ENCODE peak calls at places on chromosomes 2 and 18, in four cellular contexts. R, E, K and M are unnamed samples.
A peak's percentile ranks its signal among the peaks of the same experiment; 100 is the strongest.

GRCh38 chr2:78418041-78418440 is 607.5 kb upstream of the REG3G start:
- DNase-seq in R (no peak), K (no peak), E (no peak), M (peak; percentile 85)

GRCh38 chr18:26719909-26720308 is 145.6 kb downstream of the AQP4 start:
- DNase-seq in K (no peak), R (no peak), E (no peak), M (no peak)

GRCh38 chr2:75432761-75433361 is 127.9 kb downstream of the EVA1A start:
- DNase-seq in E (peak; percentile 90), K (no peak), R (peak; percentile 5), M (peak; percentile 65)

GRCh38 chr2:45960057-45960863 is 308.8 kb downstream of the PRKCE start:
- DNase-seq in E (no peak), K (no peak), R (no peak), M (no peak)

GRCh38 chr2:17326717-17327116 is 191.5 kb downstream of the RAD51AP2 start:
- DNase-seq in R (no peak), E (no peak), K (no peak), M (no peak)

GRCh38 chr2:134408791-134409190 is 154.9 kb downstream of the MGAT5 start:
- DNase-seq in K (no peak), E (no peak), R (peak; percentile 88), M (peak; percentile 69)

GRCh38 chr18:21444465-21445023 is 156.0 kb downstream of the ESCO1 start:
- DNase-seq in K (peak; percentile 12), E (peak; percentile 71), R (peak; percentile 59), M (peak; percentile 66)

GRCh38 chr2:9170458-9171130 is 36.0 kb upstream of the ASAP2 start:
- DNase-seq in R (no peak), K (peak; percentile 82), E (peak; percentile 67), M (peak; percentile 23)

GRCh38 chr2:69936913-69937312 is 22.0 kb downstream of the MXD1 start:
- DNase-seq in E (peak; percentile 63), K (no peak), R (peak; percentile 28), M (no peak)

GRCh38 chr2:30590407-30590806 is 143.4 kb downstream of the LCLAT1 start:
- DNase-seq in K (no peak), R (no peak), E (no peak), M (no peak)

GRCh38 chr2:84840306-84840705 is 40.6 kb downstream of the TRABD2A start:
- DNase-seq in E (peak; percentile 73), K (peak; percentile 86), R (peak; percentile 35), M (no peak)

GRCh38 chr2:72211359-72211758 is 63.7 kb upstream of the CYP26B1 start:
- DNase-seq in E (no peak), R (no peak), K (no peak), M (no peak)

GRCh38 chr2:111624401-111625156 is 259.4 kb downstream of the ANAPC1 start:
- DNase-seq in E (no peak), R (peak; percentile 86), K (peak; percentile 61), M (peak; percentile 97)

GRCh38 chr2:43717323-43717722 is 41.1 kb upstream of the C1GALT1C1L start:
- DNase-seq in E (no peak), K (no peak), R (no peak), M (no peak)

GRCh38 chr18:44733754-44734465 is 53.2 kb downstream of the SETBP1 start:
- DNase-seq in R (peak; percentile 2), E (no peak), K (no peak), M (no peak)

GRCh38 chr18:10285283-10285640 is 169.2 kb upstream of the APCDD1 start:
- DNase-seq in E (no peak), R (no peak), K (no peak), M (no peak)

GRCh38 chr18:48711651-48712486 is 173.0 kb downstream of the CTIF start:
- DNase-seq in R (peak; percentile 49), E (peak; percentile 83), K (no peak), M (peak; percentile 68)

GRCh38 chr2:146814971-146815370 is 1029.9 kb upstream of the ACVR2A start:
- DNase-seq in K (peak; percentile 6), R (no peak), E (no peak), M (no peak)

GRCh38 chr2:109563294-109563693 is 50.5 kb downstream of the SEPTIN10 start:
- DNase-seq in K (no peak), E (no peak), R (peak; percentile 31), M (no peak)

GRCh38 chr2:28990445-28990844 is 9.3 kb downstream of the TOGARAM2 start:
- DNase-seq in R (no peak), E (no peak), K (no peak), M (no peak)

GRCh38 chr2:240014327-240014726 is 10.8 kb downstream of the NDUFA10 start:
- DNase-seq in R (no peak), E (no peak), K (no peak), M (no peak)

GRCh38 chr2:157874997-157875719 is 972 bp downstream of the ACVR1 start:
- DNase-seq in R (peak; percentile 93), K (no peak), E (peak; percentile 64), M (peak; percentile 82)

GRCh38 chr2:84116132-84116531 is 342.9 kb downstream of the SUCLG1 start:
- DNase-seq in R (no peak), E (no peak), K (no peak), M (no peak)

GRCh38 chr2:119241205-119241532 is 17.5 kb downstream of the STEAP3 start:
- DNase-seq in E (no peak), R (no peak), K (no peak), M (no peak)

GRCh38 chr2:173874003-173874898 is 90.9 kb downstream of the SP3 start:
- DNase-seq in R (no peak), E (no peak), K (no peak), M (no peak)

GRCh38 chr2:69196327-69197117 is 183.5 kb downstream of the ANTXR1 start:
- DNase-seq in E (peak; percentile 57), R (peak; percentile 98), K (peak; percentile 86), M (peak; percentile 99)

GRCh38 chr2:171318463-171318934 is 115.3 kb downstream of the METTL8 start:
- DNase-seq in R (peak; percentile 28), K (no peak), E (peak; percentile 77), M (peak; percentile 11)

GRCh38 chr18:23618862-23619387 is 32.6 kb upstream of the NPC1 start:
- DNase-seq in K (no peak), E (peak; percentile 70), R (no peak), M (no peak)

GRCh38 chr2:224220581-224221255 is 181.2 kb downstream of the FAM124B start:
- DNase-seq in R (peak; percentile 55), K (no peak), E (peak; percentile 36), M (peak; percentile 45)

GRCh38 chr2:230924470-230925341 is at the start of gene GPR55:
- DNase-seq in R (no peak), E (peak; percentile 65), K (peak; percentile 13), M (no peak)

GRCh38 chr2:161166538-161167409 is 6.5 kb downstream of the TANK start:
- DNase-seq in E (no peak), K (no peak), R (peak; percentile 35), M (no peak)

GRCh38 chr18:12239426-12239825 is 14.7 kb upstream of the CIDEA start:
- DNase-seq in E (no peak), K (no peak), R (peak; percentile 31), M (no peak)

GRCh38 chr2:43269706-43270105 is 43.3 kb upstream of the ZFP36L2 start:
- DNase-seq in K (no peak), E (no peak), R (peak; percentile 81), M (peak; percentile 91)

GRCh38 chr2:107324166-107324565 is 438.2 kb upstream of the ST6GAL2 start:
- DNase-seq in K (no peak), E (no peak), R (no peak), M (no peak)

GRCh38 chr2:107322406-107322805 is 436.4 kb upstream of the ST6GAL2 start:
- DNase-seq in E (no peak), R (no peak), K (no peak), M (no peak)

GRCh38 chr2:107320881-107321280 is 434.9 kb upstream of the ST6GAL2 start:
- DNase-seq in E (no peak), K (no peak), R (no peak), M (no peak)

DNA sequence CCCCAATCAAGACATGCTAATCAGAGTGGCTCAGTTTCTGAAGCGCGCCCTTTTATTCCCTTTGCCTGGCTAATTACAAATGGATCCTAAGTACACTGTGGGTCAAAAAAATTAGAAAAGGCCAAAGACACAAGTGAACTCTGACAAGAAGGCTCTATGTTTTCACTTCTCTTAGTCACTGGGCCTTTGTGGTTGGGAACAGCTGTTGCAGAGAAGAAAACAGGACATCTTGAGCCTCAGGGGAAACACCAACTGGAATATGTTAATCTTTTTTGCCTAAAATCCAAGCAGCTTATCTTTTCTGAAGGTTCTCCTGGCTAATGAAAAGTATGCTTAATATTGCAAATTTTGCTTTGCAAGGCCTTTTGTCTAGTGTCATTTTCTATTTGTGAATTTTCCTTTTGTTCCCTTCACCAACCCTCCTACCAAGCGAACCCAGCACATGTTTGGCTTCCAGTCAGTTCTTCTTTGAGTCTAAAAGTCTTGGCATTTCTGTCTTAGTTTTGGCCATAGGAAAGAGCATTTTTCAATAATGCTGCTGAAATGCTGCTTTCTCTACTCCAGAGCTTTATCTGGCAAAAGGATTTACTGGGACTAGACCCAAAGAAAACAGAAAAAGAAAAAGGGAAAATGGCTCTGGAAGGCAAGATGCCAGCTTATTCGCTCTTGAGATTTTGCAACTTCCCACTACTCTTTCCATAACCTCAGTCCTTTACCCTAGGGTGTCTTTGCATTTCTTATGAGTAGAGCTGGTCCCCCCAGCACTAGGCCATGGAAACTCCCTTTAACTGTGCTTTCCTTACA is 440.2 kb upstream of the ST6GAL2 start:
- DNase-seq in E (no peak), R (no peak), K (no peak), M (no peak)
- H3K4me3 ChIP-seq in E (no peak overlapping the region), R (no peak overlapping the region), K (no peak overlapping the region), M (no peak overlapping the region)

DNA sequence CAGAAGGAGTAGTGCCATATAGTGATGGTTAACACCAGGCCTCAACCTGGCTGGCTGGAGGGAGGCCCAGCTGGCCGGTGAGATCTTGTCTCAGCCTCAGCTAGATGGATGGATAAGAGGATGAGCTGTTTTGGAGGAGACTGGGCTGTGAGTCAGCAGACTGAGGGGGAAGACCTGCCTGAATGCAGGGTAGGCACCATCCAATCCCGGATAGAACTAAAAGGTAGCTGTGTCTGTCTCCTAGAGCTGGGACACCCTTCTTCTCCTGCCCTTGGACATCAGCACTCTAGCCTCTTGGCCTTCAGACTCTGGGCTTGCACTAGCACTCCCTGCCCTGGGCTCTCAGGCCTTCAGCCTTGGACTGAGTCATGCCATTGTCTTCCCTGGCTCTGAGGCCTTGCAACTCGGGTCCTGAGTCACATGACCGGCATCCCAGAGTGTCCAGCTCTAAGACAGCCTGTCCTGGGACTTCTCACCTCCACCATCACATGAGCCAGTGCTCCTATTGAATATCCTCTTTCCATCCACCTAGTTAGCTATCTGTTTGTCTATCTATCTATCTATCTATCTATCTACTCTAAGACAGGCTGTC is 131.3 kb downstream of the TPO start:
- DNase-seq in K (peak; percentile 50), R (peak; percentile 61), E (peak; percentile 45), M (peak; percentile 27)
- H2AK5ac ChIP-seq in K (no peak overlapping the region), R (no peak overlapping the region), E (no peak overlapping the region), M (no peak overlapping the region)

DNA sequence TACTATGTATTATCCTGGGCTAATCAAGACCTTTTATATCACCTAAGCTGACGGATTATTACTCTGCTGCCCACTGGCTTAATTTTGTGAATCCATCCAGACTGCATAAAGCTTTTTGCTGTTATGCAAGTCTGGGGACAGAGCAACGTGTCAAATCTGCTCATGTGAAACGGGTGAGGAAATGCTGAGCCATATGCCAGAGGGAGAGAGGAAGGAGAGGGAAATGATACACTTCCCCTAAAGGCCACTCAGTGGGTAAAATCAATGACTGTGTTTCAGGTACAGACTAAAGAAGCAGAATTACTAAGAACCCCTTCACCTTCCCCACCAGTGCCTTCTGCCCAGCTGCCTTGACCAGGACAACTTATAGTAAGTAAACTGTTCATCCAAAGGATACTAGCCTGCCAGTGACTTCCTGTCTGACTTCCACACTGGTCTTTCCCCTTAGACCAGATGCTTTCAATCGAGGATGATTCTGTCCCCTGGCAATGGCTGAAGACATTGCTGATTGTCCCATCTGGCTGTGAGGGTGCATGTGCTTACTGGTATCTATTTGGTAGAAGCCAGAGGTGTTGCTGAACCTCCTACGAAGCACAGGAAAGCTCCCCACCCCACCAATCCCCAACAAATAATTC is 43.0 kb downstream of the STAT1 start:
- DNase-seq in R (no peak), K (no peak), E (no peak), M (no peak)
- H3K36me3 ChIP-seq in R (peaks cover 43% of the 10 kb centered on the region), K (peaks cover 25% of the 10 kb centered on the region), E (peaks cover 6% of the 10 kb centered on the region), M (peaks cover 29% of the 10 kb centered on the region)

GRCh38 chr2:33529771-33530481 is 53.5 kb downstream of the RASGRP3 start:
- DNase-seq in K (peak; percentile 97), E (peak; percentile 55), R (peak; percentile 98), M (peak; percentile 99)
- H3K4me3 ChIP-seq in K (no peak overlapping the region), E (no peak overlapping the region), R (no peak overlapping the region), M (no peak overlapping the region)